ENCODE peak calls at places on chromosomes 6 and 20, in ten cellular contexts. I is BJ, R is MCF 10A, A is adrenal gland, O is activated B cell treated with CpG ODN at 0.5 μM for 24 hours, W is fibroblast of pulmonary artery, K is fibroblast of the aortic adventitia, J is hepatocyte, M is A673, D is IMR-90. P is an unnamed sample.

GRCh38 chr6:111484655-111484974 is 1.6 kb upstream of the REV3L start:
- DNase-seq in O (no peak), J (no peak), M (no peak), W (no peak), K (peak), R (no peak), D (peak), I (no peak), A (no peak), P (no peak)

GRCh38 chr20:64184795-64185194 is 20.5 kb downstream of the MYT1 start:
- DNase-seq in R (no peak), A (no peak), M (no peak), I (no peak), W (no peak), J (no peak), D (no peak), K (no peak), O (no peak), P (no peak)

GRCh38 chr6:21886601-21887091 is 293.1 kb downstream of the SOX4 start:
- DNase-seq in O (no peak), R (no peak), A (no peak), M (no peak), J (no peak), K (no peak), D (peak), W (peak), I (peak), P (no peak)

GRCh38 chr20:63029358-63030121 is 22.8 kb upstream of the BHLHE23 start:
- DNase-seq in R (peak), O (no peak), A (no peak), I (no peak), K (no peak), M (no peak), W (no peak), J (no peak), D (no peak), P (no peak)

GRCh38 chr20:10682939-10683338 is 9.1 kb upstream of the JAG1 start:
- DNase-seq in W (no peak), M (no peak), K (no peak), O (no peak), I (no peak), A (no peak), J (no peak), R (no peak), D (peak), P (no peak)

GRCh38 chr20:6122873-6123649 is at the start of gene FERMT1:
- DNase-seq in M (peak), J (peak), O (no peak), D (peak), K (peak), A (peak), R (peak), I (no peak), W (peak), P (peak)

GRCh38 chr6:13015379-13015681 is 298.8 kb downstream of the PHACTR1 start:
- DNase-seq in D (no peak), R (no peak), J (no peak), M (no peak), O (no peak), I (no peak), W (no peak), A (no peak), K (no peak), P (no peak)

GRCh38 chr20:49420811-49421295 is 61.6 kb downstream of the KCNB1 start:
- DNase-seq in D (no peak), K (peak), R (peak), W (peak), I (no peak), J (no peak), M (no peak), A (no peak), O (no peak), P (no peak)

GRCh38 chr6:18742406-18742805 is 355.3 kb downstream of the RNF144B start:
- DNase-seq in M (no peak), I (no peak), D (no peak), O (no peak), A (no peak), R (peak), W (peak), K (peak), J (no peak), P (no peak)

GRCh38 chr20:29762620-29763019 is 1494.8 kb upstream of the DEFB115 start:
- DNase-seq in W (no peak), R (no peak), O (no peak), D (no peak), J (no peak), A (no peak), I (no peak), M (no peak), K (no peak), P (no peak)

GRCh38 chr20:51700809-51701285 is 67.3 kb downstream of the ATP9A start:
- DNase-seq in A (peak), M (peak), O (no peak), J (peak), W (peak), I (no peak), R (peak), D (peak), K (peak), P (peak)

GRCh38 chr20:54048489-54048888 is 21.9 kb downstream of the BCAS1 start:
- DNase-seq in K (no peak), J (no peak), I (no peak), O (no peak), A (no peak), W (no peak), R (no peak), M (no peak), D (no peak), P (no peak)

GRCh38 chr6:62390413-62390812 is 104.4 kb upstream of the KHDRBS2 start:
- DNase-seq in M (no peak), J (peak), I (no peak), R (peak), D (no peak), K (no peak), O (no peak), A (no peak), W (no peak), P (no peak)

GRCh38 chr6:83708970-83709747 is at the start of gene SNAP91:
- DNase-seq in R (peak), A (no peak), M (peak), K (no peak), I (no peak), J (peak), O (no peak), D (no peak), W (peak), P (peak)

GRCh38 chr6:16683524-16684194 is 77.6 kb downstream of the ATXN1 start:
- DNase-seq in O (no peak), A (peak), I (no peak), R (peak), K (peak), W (peak), D (peak), M (peak), J (no peak), P (no peak)

GRCh38 chr6:36560822-36561221 is 13.5 kb upstream of the STK38 start:
- DNase-seq in J (no peak), R (no peak), M (no peak), W (no peak), O (no peak), D (no peak), K (no peak), A (no peak), I (no peak), P (no peak)

GRCh38 chr6:161407581-161407980 is 133.7 kb upstream of the AGPAT4 start:
- DNase-seq in D (peak), A (no peak), W (peak), I (no peak), R (peak), J (no peak), M (no peak), O (no peak), K (peak), P (no peak)

GRCh38 chr20:57649617-57650015 is 29.4 kb upstream of the ZBP1 start:
- DNase-seq in R (no peak), M (no peak), J (peak), D (no peak), I (no peak), W (no peak), A (no peak), K (no peak), O (no peak), P (no peak)

GRCh38 chr20:2800590-2801458 is at the start of gene CPXM1:
- DNase-seq in W (no peak), K (no peak), M (no peak), A (no peak), I (no peak), J (peak), R (no peak), D (no peak), O (no peak), P (peak)

GRCh38 chr6:156345700-156346099 is 431.5 kb upstream of the ARID1B start:
- DNase-seq in K (no peak), J (no peak), I (no peak), O (no peak), R (no peak), A (no peak), W (no peak), M (no peak), D (no peak), P (no peak)

GRCh38 chr6:138830273-138830672 is 34.4 kb downstream of the ECT2L start:
- DNase-seq in J (no peak), K (no peak), A (no peak), R (no peak), I (no peak), D (no peak), O (no peak), M (no peak), W (no peak), P (no peak)

GRCh38 chr6:138837246-138837645 is 41.4 kb downstream of the ECT2L start:
- DNase-seq in I (no peak), A (no peak), J (no peak), M (no peak), O (no peak), K (no peak), R (no peak), D (no peak), W (no peak), P (no peak)

GRCh38 chr6:138833819-138834539 is 38.1 kb downstream of the ECT2L start:
- DNase-seq in K (peak), M (peak), J (no peak), O (no peak), R (no peak), W (peak), D (no peak), A (no peak), I (no peak), P (no peak)

DNA sequence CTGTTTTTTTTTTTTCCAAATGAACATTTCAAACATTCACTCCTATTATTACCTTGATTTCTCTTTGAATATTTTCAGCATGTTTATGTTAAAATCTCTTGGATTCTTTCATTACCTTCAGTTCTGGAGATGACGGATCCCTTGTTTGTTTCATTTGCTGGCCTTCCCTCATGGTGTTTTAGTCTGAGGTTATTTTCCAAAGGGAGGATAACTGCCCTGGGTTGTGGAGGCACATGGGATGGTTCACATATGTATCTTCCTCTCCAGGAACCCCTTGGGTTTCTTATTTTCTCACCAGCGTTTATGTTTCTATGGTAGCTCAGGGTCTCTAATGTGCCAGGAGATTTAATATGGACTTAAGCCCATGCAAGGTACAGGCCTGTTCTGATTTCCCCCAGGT is 36.3 kb downstream of the ECT2L start:
- DNase-seq in J (no peak), R (no peak), I (no peak), O (no peak), K (no peak), M (no peak), W (no peak), A (no peak), D (no peak), P (no peak)
- TF ChIP-seq CTCF in J (no peak), R (no peak), I (no peak), O (no peak), K (no peak), M (no peak), W (no peak), A (no peak), D (no peak), P (no peak)

GRCh38 chr6:82182756-82183155 is 64.8 kb downstream of the IBTK start:
- DNase-seq in A (peak), K (peak), W (peak), D (peak), O (no peak), R (no peak), M (no peak), I (no peak), J (no peak), P (no peak)

GRCh38 chr6:82179415-82179814 is 68.1 kb downstream of the IBTK start:
- DNase-seq in M (no peak), D (peak), R (no peak), J (no peak), K (no peak), I (no peak), O (no peak), A (no peak), W (no peak), P (no peak)

GRCh38 chr6:82178759-82179112 is 68.8 kb downstream of the IBTK start:
- DNase-seq in W (no peak), K (no peak), R (no peak), M (peak), J (no peak), D (peak), O (no peak), A (no peak), I (no peak), P (no peak)

GRCh38 chr6:82176616-82177015 is 70.9 kb downstream of the IBTK start:
- DNase-seq in M (peak), O (no peak), I (no peak), A (no peak), R (no peak), J (no peak), D (no peak), K (peak), W (peak), P (no peak)

GRCh38 chr6:82178084-82178758 is 69.3 kb downstream of the IBTK start:
- DNase-seq in W (peak), I (no peak), A (no peak), M (peak), D (peak), R (peak), O (no peak), K (peak), J (no peak), P (no peak)
- TF ChIP-seq CTCF in W (peak), I (peak), A (peak), M (peak), D (peak), R (peak), O (no peak), K (peak), J (peak), P (peak)

GRCh38 chr20:59949911-59950310 is 8.3 kb upstream of the CDH26 start:
- DNase-seq in J (no peak), I (no peak), A (no peak), M (no peak), R (no peak), O (no peak), W (no peak), K (no peak), D (no peak), P (no peak)

GRCh38 chr20:59954718-59955117 is 3.5 kb upstream of the CDH26 start:
- DNase-seq in J (no peak), A (no peak), M (no peak), W (no peak), O (no peak), D (no peak), I (no peak), K (no peak), R (no peak), P (no peak)

GRCh38 chr20:59958626-59959025 is 403 bp downstream of the CDH26 start:
- DNase-seq in K (no peak), R (no peak), O (no peak), W (no peak), J (no peak), D (no peak), I (no peak), M (no peak), A (no peak), P (no peak)

GRCh38 chr20:59958123-59958522 is at the start of gene CDH26:
- DNase-seq in M (no peak), O (no peak), I (no peak), W (no peak), J (no peak), R (no peak), D (no peak), K (no peak), A (no peak), P (no peak)

GRCh38 chr20:59955131-59955796 is 3.0 kb upstream of the CDH26 start:
- DNase-seq in A (no peak), K (no peak), M (peak), R (no peak), O (no peak), D (no peak), I (no peak), W (no peak), J (peak), P (no peak)
- TF ChIP-seq CTCF in A (peak), K (no peak), M (peak), R (peak), O (no peak), D (peak), I (peak), W (peak), J (peak), P (peak)

DNA sequence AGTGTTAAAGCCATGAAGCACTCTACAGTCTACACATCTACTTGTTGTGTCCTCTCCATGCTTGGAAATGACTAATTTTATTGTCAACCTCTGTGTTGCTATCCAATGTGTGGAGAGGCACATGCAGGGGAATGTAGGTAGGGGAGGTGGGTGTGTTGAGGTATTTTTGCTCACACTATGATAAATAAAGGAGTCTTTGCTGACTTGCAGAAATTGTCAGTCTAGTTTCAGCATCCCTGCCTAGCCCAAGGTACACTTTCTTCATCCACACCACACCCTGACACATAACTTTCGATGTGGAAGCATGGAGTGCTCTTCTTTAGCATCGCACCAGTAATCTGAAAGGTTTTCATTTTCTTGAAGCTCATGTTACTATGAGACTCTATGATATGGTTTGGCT is 264.0 kb downstream of the TRDN start:
- DNase-seq in I (no peak), A (no peak), R (no peak), K (no peak), W (no peak), D (no peak), M (no peak), J (no peak), O (no peak), P (no peak)
- TF ChIP-seq CTCF in I (no peak), A (no peak), R (no peak), K (no peak), W (no peak), D (no peak), M (no peak), J (no peak), O (no peak), P (no peak)

GRCh38 chr6:151690303-151690702 is 117.2 kb upstream of the ESR1 start:
- DNase-seq in M (no peak), J (no peak), W (peak), A (no peak), D (no peak), O (no peak), R (no peak), I (no peak), K (peak), P (no peak)
- TF ChIP-seq CTCF in M (peak), J (peak), W (no peak), A (no peak), D (no peak), O (no peak), R (no peak), I (no peak), K (peak), P (no peak)

P was measured in neural crest cell.